ENCODE peak calls at places on chromosomes 16 and 17, in ten cellular contexts. T, L, R, Q, G, K, Y, P, C and J are unnamed samples.

GRCh38 chr16:20385844-20386832 is 18.4 kb downstream of the PDILT start:
- DNase-seq in T (peak; percentile 8), L (peak; percentile 69), R (peak; percentile 63), Q (peak; percentile 72), G (peak; percentile 34), K (peak; percentile 73), Y (peak; percentile 87), P (peak; percentile 69), C (peak; percentile 27), J (no peak)

GRCh38 chr17:80000955-80001354 is 34.7 kb downstream of the TBC1D16 start:
- DNase-seq in T (no peak), L (no peak), R (no peak), Q (no peak), G (no peak), K (no peak), Y (no peak), P (no peak), C (no peak), J (no peak)

GRCh38 chr16:31201511-31202401 is 804 bp downstream of the PYCARD start:
- DNase-seq in T (no peak), L (no peak), R (peak; percentile 73), Q (peak; percentile 66), G (no peak), K (peak; percentile 32), Y (peak; percentile 54), P (no peak), C (no peak), J (peak; percentile 85)

GRCh38 chr16:22255335-22255734 is 41.9 kb upstream of the POLR3E start:
- DNase-seq in T (no peak), L (no peak), R (no peak), Q (no peak), G (no peak), K (no peak), Y (no peak), P (no peak), C (no peak), J (no peak)

GRCh38 chr16:23903001-23903414 is 67.2 kb downstream of the PRKCB start:
- DNase-seq in T (no peak), L (no peak), R (no peak), Q (no peak), G (no peak), K (no peak), Y (no peak), P (no peak), C (no peak), J (no peak)

GRCh38 chr17:53655591-53655990 is 167.1 kb upstream of the KIF2B start:
- DNase-seq in T (peak; percentile 35), L (no peak), R (no peak), Q (no peak), G (peak; percentile 16), K (no peak), Y (no peak), P (no peak), C (no peak), J (no peak)

GRCh38 chr17:58302919-58303551 is 22.3 kb upstream of the MPO start:
- DNase-seq in T (no peak), L (no peak), R (no peak), Q (peak; percentile 25), G (no peak), K (no peak), Y (no peak), P (no peak), C (no peak), J (no peak)

GRCh38 chr17:12918132-12918531 is 99.7 kb downstream of the ELAC2 start:
- DNase-seq in T (no peak), L (no peak), R (no peak), Q (no peak), G (no peak), K (no peak), Y (no peak), P (no peak), C (peak; percentile 46), J (no peak)

GRCh38 chr17:67993998-67994361 is 2.3 kb downstream of the C17orf58 start:
- DNase-seq in T (no peak), L (no peak), R (no peak), Q (no peak), G (no peak), K (no peak), Y (no peak), P (no peak), C (no peak), J (peak; percentile 89)

GRCh38 chr16:82671743-82672142 is 45.0 kb downstream of the CDH13 start:
- DNase-seq in T (no peak), L (no peak), R (no peak), Q (no peak), G (no peak), K (no peak), Y (peak; percentile 43), P (no peak), C (no peak), J (no peak)

GRCh38 chr16:29744541-29745101 is 1.2 kb downstream of the C16orf54 start:
- DNase-seq in T (no peak), L (no peak), R (no peak), Q (no peak), G (no peak), K (no peak), Y (no peak), P (no peak), C (no peak), J (no peak)

GRCh38 chr16:70740174-70740918 is 54.5 kb upstream of the MTSS2 start:
- DNase-seq in T (no peak), L (no peak), R (no peak), Q (no peak), G (no peak), K (no peak), Y (no peak), P (no peak), C (no peak), J (no peak)

GRCh38 chr17:18920911-18921441 is 31.0 kb upstream of the SLC5A10 start:
- DNase-seq in T (no peak), L (no peak), R (no peak), Q (no peak), G (no peak), K (no peak), Y (no peak), P (peak; percentile 3), C (peak; percentile 23), J (no peak)

GRCh38 chr17:62653831-62654829 is 26.7 kb downstream of the MRC2 start:
- DNase-seq in T (peak; percentile 48), L (peak; percentile 74), R (peak; percentile 66), Q (peak; percentile 77), G (peak; percentile 81), K (no peak), Y (peak; percentile 16), P (peak; percentile 49), C (peak; percentile 64), J (peak; percentile 68)

GRCh38 chr16:87541004-87541881 is 48.4 kb upstream of the ZCCHC14 start:
- DNase-seq in T (peak; percentile 87), L (peak; percentile 94), R (no peak), Q (no peak), G (peak; percentile 79), K (no peak), Y (no peak), P (no peak), C (no peak), J (no peak)

DNA sequence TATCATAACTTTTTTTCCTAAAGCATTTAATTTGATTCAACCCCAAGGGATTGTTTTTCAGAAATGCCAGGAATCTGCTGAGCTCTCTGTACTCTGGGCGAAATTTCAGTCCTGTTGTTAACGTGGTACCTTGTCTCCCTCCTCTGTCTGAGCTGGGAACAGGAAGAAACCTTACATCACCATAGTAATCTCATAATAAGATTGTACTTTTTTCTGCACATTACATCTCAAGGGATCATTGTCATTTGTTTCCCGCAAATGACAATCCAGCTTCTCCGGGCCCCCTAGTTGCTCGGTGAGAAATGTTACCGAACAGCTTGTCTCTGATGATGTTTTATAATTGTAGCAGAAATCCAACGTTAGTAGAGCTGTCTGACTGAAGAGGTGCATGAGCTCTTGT is 152.7 kb upstream of the ERCC4 start:
- DNase-seq in T (no peak), L (no peak), R (no peak), Q (no peak), G (no peak), K (no peak), Y (no peak), P (peak; percentile 7), C (no peak), J (no peak)
- TF ChIP-seq CTCF in T (no peak), L (peak; percentile 31), R (no peak), Q (no peak), G (no peak), K (peak; percentile 74), Y (no peak), P (no peak), C (no peak), J (peak; percentile 36)

GRCh38 chr17:81046770-81047359 is 11.9 kb downstream of the BAIAP2 start:
- DNase-seq in T (no peak), L (no peak), R (no peak), Q (no peak), G (no peak), K (no peak), Y (no peak), P (no peak), C (no peak), J (no peak)

GRCh38 chr17:81049973-81050551 is 15.1 kb downstream of the BAIAP2 start:
- DNase-seq in T (peak; percentile 71), L (no peak), R (peak; percentile 89), Q (peak; percentile 87), G (no peak), K (no peak), Y (no peak), P (no peak), C (no peak), J (no peak)

GRCh38 chr17:81050645-81051625 is 16.0 kb downstream of the BAIAP2 start:
- DNase-seq in T (no peak), L (no peak), R (no peak), Q (no peak), G (no peak), K (no peak), Y (no peak), P (no peak), C (no peak), J (no peak)

GRCh38 chr17:81048827-81049371 is 13.9 kb downstream of the BAIAP2 start:
- DNase-seq in T (no peak), L (no peak), R (no peak), Q (no peak), G (no peak), K (no peak), Y (no peak), P (no peak), C (no peak), J (no peak)

GRCh38 chr17:81049372-81049911 is 14.5 kb downstream of the BAIAP2 start:
- DNase-seq in T (no peak), L (no peak), R (no peak), Q (no peak), G (no peak), K (no peak), Y (no peak), P (no peak), C (no peak), J (no peak)
- TF ChIP-seq CTCF in T (no peak), L (no peak), R (no peak), Q (no peak), G (no peak), K (no peak), Y (no peak), P (no peak), C (no peak), J (no peak)

GRCh38 chr17:7351665-7352558 is at the start of gene KCTD11:
- DNase-seq in T (peak; percentile 89), L (peak; percentile 97), R (peak; percentile 95), Q (peak; percentile 97), G (peak; percentile 92), K (peak; percentile 78), Y (peak; percentile 89), P (peak; percentile 94), C (peak; percentile 91), J (peak; percentile 97)
- TF ChIP-seq CTCF in T (peak; percentile 75), L (peak; percentile 62), R (peak; percentile 43), Q (peak; percentile 54), G (peak; percentile 64), K (peak; percentile 71), Y (no peak), P (peak; percentile 52), C (peak; percentile 83), J (peak; percentile 81)

GRCh38 chr17:47878203-47879027 is 17.6 kb upstream of the SP2 start:
- DNase-seq in T (no peak), L (no peak), R (no peak), Q (no peak), G (no peak), K (no peak), Y (no peak), P (no peak), C (no peak), J (no peak)
- TF ChIP-seq CTCF in T (no peak), L (no peak), R (no peak), Q (no peak), G (no peak), K (no peak), Y (no peak), P (no peak), C (no peak), J (no peak)